ENCODE peak calls at places on chromosome 16, in six cellular contexts. N, P, X, V, C and Y are unnamed samples.

GRCh38 chr16:26550111-26550610 is 516.6 kb upstream of the C16orf82 start:
- DNase-seq in N (no peak), P (no peak), X (no peak), V (no peak), C (no peak), Y (no peak)

GRCh38 chr16:72198641-72199250 is 26.8 kb upstream of the PMFBP1 start:
- DNase-seq in N (no peak), P (no peak), X (no peak), V (no peak), C (no peak), Y (peak; percentile 69)

GRCh38 chr16:66295761-66296546 is 70.5 kb upstream of the CDH5 start:
- DNase-seq in N (no peak), P (no peak), X (no peak), V (no peak), C (no peak), Y (no peak)

GRCh38 chr16:85347213-85347591 is 234.9 kb upstream of the CIBAR2 start:
- DNase-seq in N (peak; percentile 52), P (peak; percentile 44), X (no peak), V (no peak), C (no peak), Y (peak; percentile 63)

GRCh38 chr16:22192261-22193133 is 13.6 kb upstream of the EEF2K start:
- DNase-seq in N (no peak), P (peak; percentile 79), X (peak; percentile 61), V (peak; percentile 69), C (peak; percentile 90), Y (no peak)

GRCh38 chr16:31696968-31697743 is 169.5 kb downstream of the AHSP start:
- DNase-seq in N (peak; percentile 42), P (peak; percentile 48), X (no peak), V (no peak), C (no peak), Y (peak; percentile 76)

GRCh38 chr16:57533618-57534336 is 2.6 kb downstream of the CCDC102A start:
- DNase-seq in N (no peak), P (no peak), X (no peak), V (no peak), C (peak; percentile 39), Y (peak; percentile 66)

GRCh38 chr16:65069766-65070165 is 52.1 kb downstream of the CDH11 start:
- DNase-seq in N (no peak), P (no peak), X (no peak), V (no peak), C (no peak), Y (no peak)

GRCh38 chr16:23700509-23700908 is 12.5 kb downstream of the ERN2 start:
- DNase-seq in N (no peak), P (peak; percentile 33), X (no peak), V (no peak), C (no peak), Y (no peak)

GRCh38 chr16:23699100-23699499 is 13.9 kb downstream of the ERN2 start:
- DNase-seq in N (peak; percentile 24), P (no peak), X (no peak), V (no peak), C (peak; percentile 67), Y (no peak)

GRCh38 chr16:23701045-23701444 is 12.0 kb downstream of the ERN2 start:
- DNase-seq in N (no peak), P (no peak), X (no peak), V (no peak), C (no peak), Y (no peak)

GRCh38 chr16:23702951-23703350 is 10.1 kb downstream of the ERN2 start:
- DNase-seq in N (no peak), P (no peak), X (no peak), V (no peak), C (no peak), Y (no peak)

DNA sequence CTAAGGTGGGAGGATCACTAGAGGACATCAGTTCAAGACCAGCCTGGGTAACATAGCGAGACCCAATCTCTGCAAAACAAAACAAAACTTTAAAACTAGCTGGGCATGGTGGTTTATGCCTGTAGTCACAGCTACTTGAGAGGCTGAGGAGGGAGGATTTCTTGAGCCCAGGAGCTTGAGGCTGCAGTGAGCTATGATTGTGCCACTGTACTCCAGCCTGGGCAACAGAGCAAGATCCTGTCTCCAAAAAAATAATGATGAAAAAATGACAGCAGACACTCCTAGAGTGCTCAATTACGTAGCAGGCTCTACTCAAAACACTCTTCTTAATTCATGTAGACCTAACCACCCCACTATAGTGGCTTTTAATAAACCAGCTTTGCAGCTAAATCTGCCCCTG is 12.9 kb downstream of the ERN2 start:
- DNase-seq in N (no peak), P (no peak), X (no peak), V (no peak), C (no peak), Y (no peak)
- H3K27ac ChIP-seq in N (no peak overlapping the region), P (no peak overlapping the region), X (no peak overlapping the region), V (no peak overlapping the region), C (no peak overlapping the region), Y (no peak overlapping the region)

GRCh38 chr16:88748364-88748763 is 36.7 kb downstream of the PIEZO1 start:
- DNase-seq in N (no peak), P (no peak), X (no peak), V (no peak), C (no peak), Y (no peak)
- H3K27ac ChIP-seq in N (no peak overlapping the region), P (no peak overlapping the region), X (no peak overlapping the region), V (no peak overlapping the region), C (no peak overlapping the region), Y (no peak overlapping the region)

GRCh38 chr16:8986818-8987191 is 23.1 kb upstream of the USP7 start:
- DNase-seq in N (no peak), P (no peak), X (no peak), V (no peak), C (no peak), Y (no peak)

GRCh38 chr16:8990445-8990844 is 26.7 kb upstream of the USP7 start:
- DNase-seq in N (no peak), P (no peak), X (no peak), V (no peak), C (no peak), Y (no peak)

GRCh38 chr16:8986111-8986510 is 22.4 kb upstream of the USP7 start:
- DNase-seq in N (no peak), P (no peak), X (no peak), V (no peak), C (no peak), Y (no peak)

GRCh38 chr16:8989099-8989878 is 25.6 kb upstream of the USP7 start:
- DNase-seq in N (no peak), P (no peak), X (no peak), V (peak; percentile 62), C (no peak), Y (no peak)
- H3K27ac ChIP-seq in N (peak overlapping the region; percentile 56), P (no peak overlapping the region), X (no peak overlapping the region), V (no peak overlapping the region), C (no peak overlapping the region), Y (no peak overlapping the region)

DNA sequence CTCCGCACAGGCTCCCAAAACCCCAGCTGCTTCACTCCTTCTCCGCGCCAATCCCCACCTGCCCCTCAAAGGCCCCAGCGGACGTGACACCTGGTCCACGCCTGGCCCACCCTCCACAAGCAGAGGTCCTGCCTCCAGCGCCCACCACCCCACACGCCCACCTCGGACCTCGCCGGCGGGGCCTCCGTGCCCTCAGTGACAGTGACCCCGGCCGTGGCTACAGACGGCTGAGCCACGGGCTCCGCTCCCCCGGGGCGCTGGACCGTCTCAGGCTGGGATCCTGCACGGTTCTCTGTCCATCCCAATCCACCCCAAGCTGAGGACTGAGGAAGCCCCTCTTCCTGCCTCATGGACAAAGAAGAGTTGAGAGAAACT is 25.1 kb downstream of the PIEZO1 start:
- DNase-seq in N (no peak), P (no peak), X (no peak), V (no peak), C (no peak), Y (no peak)
- H3K27ac ChIP-seq in N (no peak overlapping the region), P (peak overlapping the region; percentile 23), X (no peak overlapping the region), V (no peak overlapping the region), C (peak overlapping the region; percentile 69), Y (no peak overlapping the region)

GRCh38 chr16:87127061-87127765 is 190.0 kb downstream of the C16orf95 start:
- DNase-seq in N (no peak), P (peak; percentile 62), X (no peak), V (peak; percentile 29), C (no peak), Y (no peak)

GRCh38 chr16:87125206-87126155 is 191.7 kb downstream of the C16orf95 start:
- DNase-seq in N (no peak), P (no peak), X (no peak), V (no peak), C (no peak), Y (no peak)

GRCh38 chr16:87129771-87130170 is 187.4 kb downstream of the C16orf95 start:
- DNase-seq in N (no peak), P (no peak), X (no peak), V (no peak), C (no peak), Y (no peak)

GRCh38 chr16:87126403-87127025 is 190.7 kb downstream of the C16orf95 start:
- DNase-seq in N (no peak), P (no peak), X (no peak), V (peak; percentile 41), C (no peak), Y (no peak)

GRCh38 chr16:87127766-87128147 is 189.4 kb downstream of the C16orf95 start:
- DNase-seq in N (no peak), P (no peak), X (no peak), V (no peak), C (no peak), Y (no peak)
- H3K27ac ChIP-seq in N (no peak overlapping the region), P (peak overlapping the region; percentile 85), X (no peak overlapping the region), V (no peak overlapping the region), C (no peak overlapping the region), Y (no peak overlapping the region)

DNA sequence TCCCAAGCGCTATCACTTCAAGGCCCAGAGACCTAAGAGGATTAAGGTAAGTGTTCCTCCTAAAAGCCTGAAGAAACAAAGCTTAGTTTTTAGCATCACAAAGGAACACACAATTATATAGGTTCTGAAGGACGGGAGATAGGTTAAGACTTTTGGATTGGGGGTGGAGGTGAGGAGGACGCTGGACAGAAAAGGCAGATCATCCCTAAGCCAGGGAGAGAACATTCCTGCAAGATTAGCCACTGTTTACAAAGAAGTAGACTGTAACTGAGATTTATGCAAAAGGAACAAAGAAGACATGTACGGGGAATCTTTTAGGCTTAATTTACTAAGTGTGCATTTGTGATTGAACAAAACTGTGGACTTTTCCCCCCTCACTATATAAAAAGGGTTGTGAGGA is 184.1 kb upstream of the IRX5 start:
- DNase-seq in N (no peak), P (no peak), X (no peak), V (no peak), C (no peak), Y (no peak)
- H3K27ac ChIP-seq in N (no peak overlapping the region), P (no peak overlapping the region), X (no peak overlapping the region), V (no peak overlapping the region), C (no peak overlapping the region), Y (no peak overlapping the region)